ENCODE peak calls at places on chromosomes 3 and 15, in nine cellular contexts. Y is CD8-positive, alpha-beta memory T cell; Q is lower lobe of right lung; S is neuronal stem cell; I is CD8-positive, alpha-beta T cell; V is psoas muscle; D is GM06990; W is OCI-LY7; K is SK-N-MC. F is an unnamed sample.

GRCh38 chr15:38588672-38589071 is 24.1 kb upstream of the RASGRP1 start:
- DNase-seq in Y (no peak), Q (no peak), S (no peak), I (no peak), V (no peak), D (no peak), W (no peak), K (no peak), F (no peak)

GRCh38 chr3:23800731-23801130 is 5.0 kb upstream of the UBE2E1 start:
- DNase-seq in Y (no peak), Q (no peak), S (no peak), I (no peak), V (no peak), D (no peak), W (peak; percentile 69), K (no peak), F (no peak)

GRCh38 chr3:61545716-61546115 is 15.7 kb upstream of the PTPRG start:
- DNase-seq in Y (no peak), Q (no peak), S (no peak), I (no peak), V (no peak), D (no peak), W (no peak), K (no peak), F (no peak)

GRCh38 chr15:41904487-41905359 is 10.9 kb upstream of the SPTBN5 start:
- DNase-seq in Y (peak; percentile 81), Q (no peak), S (peak; percentile 69), I (peak; percentile 50), V (no peak), D (no peak), W (peak; percentile 69), K (peak; percentile 20), F (peak; percentile 53)

GRCh38 chr15:35921051-35921450 is 375.1 kb upstream of the DPH6 start:
- DNase-seq in Y (no peak), Q (no peak), S (no peak), I (no peak), V (no peak), D (no peak), W (no peak), K (no peak), F (no peak)

GRCh38 chr3:172550347-172550943 is 27.2 kb upstream of the TNFSF10 start:
- DNase-seq in Y (no peak), Q (no peak), S (no peak), I (no peak), V (no peak), D (no peak), W (no peak), K (no peak), F (no peak)

GRCh38 chr3:128763967-128764366 is 38.0 kb downstream of the RAB7A start:
- DNase-seq in Y (no peak), Q (no peak), S (no peak), I (no peak), V (peak; percentile 71), D (no peak), W (no peak), K (no peak), F (no peak)

GRCh38 chr3:100042144-100042543 is 72.2 kb downstream of the FILIP1L start:
- DNase-seq in Y (no peak), Q (no peak), S (no peak), I (no peak), V (no peak), D (no peak), W (no peak), K (no peak), F (no peak)

GRCh38 chr3:132029182-132029902 is 5.5 kb downstream of the CPNE4 start:
- DNase-seq in Y (peak; percentile 48), Q (peak; percentile 86), S (peak; percentile 83), I (no peak), V (peak; percentile 83), D (peak; percentile 32), W (peak; percentile 63), K (peak; percentile 77), F (no peak)

GRCh38 chr3:71397046-71397445 is 186.5 kb downstream of the FOXP1 start:
- DNase-seq in Y (no peak), Q (no peak), S (no peak), I (no peak), V (no peak), D (no peak), W (peak; percentile 42), K (no peak), F (no peak)

GRCh38 chr15:68820205-68820588 is 498 bp downstream of the ANP32A start:
- DNase-seq in Y (peak; percentile 76), Q (peak; percentile 73), S (no peak), I (peak; percentile 29), V (peak; percentile 79), D (peak; percentile 79), W (peak; percentile 67), K (no peak), F (peak; percentile 41)

GRCh38 chr15:65885668-65886218 is 16.5 kb downstream of the RAB11A start:
- DNase-seq in Y (no peak), Q (no peak), S (no peak), I (no peak), V (no peak), D (no peak), W (no peak), K (no peak), F (no peak)
- H3K36me3 ChIP-seq in Y (no peaks in the 10 kb centered on the region), Q (peaks cover 95% of the 10 kb centered on the region), S (peaks cover 4% of the 10 kb centered on the region), I (no peaks in the 10 kb centered on the region), V (peaks cover 5% of the 10 kb centered on the region), D (peaks cover 1% of the 10 kb centered on the region), W (peaks cover 96% of the 10 kb centered on the region), K (peaks cover 65% of the 10 kb centered on the region), F (peaks cover 21% of the 10 kb centered on the region)

DNA sequence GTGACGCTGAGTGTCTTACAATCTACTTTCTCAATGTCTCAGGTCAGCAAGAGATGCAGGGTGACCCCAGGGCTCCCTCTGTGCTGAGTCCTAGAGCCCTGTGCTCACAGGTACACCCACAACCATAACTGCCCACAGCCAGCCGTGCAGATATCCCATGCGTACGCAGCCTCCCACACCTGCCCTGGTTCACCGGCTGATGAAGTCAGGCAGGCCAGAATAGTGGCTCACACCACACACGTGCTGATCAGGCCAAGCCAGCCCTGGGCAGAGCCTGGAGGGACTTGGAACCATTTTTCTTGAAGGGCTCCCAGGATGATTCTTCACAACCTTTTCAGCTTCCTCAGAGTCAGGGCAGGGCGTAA is 63.6 kb upstream of the RPL32 start:
- DNase-seq in Y (no peak), Q (peak; percentile 30), S (no peak), I (no peak), V (peak; percentile 28), D (no peak), W (no peak), K (no peak), F (no peak)
- H3K36me3 ChIP-seq in Y (peaks cover 29% of the 10 kb centered on the region), Q (peaks cover 95% of the 10 kb centered on the region), S (peaks cover 41% of the 10 kb centered on the region), I (peaks cover 63% of the 10 kb centered on the region), V (no peaks in the 10 kb centered on the region), D (peaks cover 51% of the 10 kb centered on the region), W (peaks cover 74% of the 10 kb centered on the region), K (no peaks in the 10 kb centered on the region), F (peaks cover 97% of the 10 kb centered on the region)

GRCh38 chr3:12612514-12613226 is 51.2 kb downstream of the RAF1 start:
- DNase-seq in Y (no peak), Q (no peak), S (no peak), I (no peak), V (no peak), D (no peak), W (no peak), K (no peak), F (no peak)
- H3K36me3 ChIP-seq in Y (peaks cover 25% of the 10 kb centered on the region), Q (peaks cover 72% of the 10 kb centered on the region), S (peaks cover 20% of the 10 kb centered on the region), I (peaks cover 11% of the 10 kb centered on the region), V (peaks cover 6% of the 10 kb centered on the region), D (peaks cover 2% of the 10 kb centered on the region), W (peaks cover 86% of the 10 kb centered on the region), K (peaks cover 13% of the 10 kb centered on the region), F (peaks cover 51% of the 10 kb centered on the region)

GRCh38 chr3:5170975-5171374 is 16.5 kb upstream of the EDEM1 start:
- DNase-seq in Y (no peak), Q (no peak), S (no peak), I (no peak), V (no peak), D (no peak), W (no peak), K (no peak), F (no peak)
- H3K36me3 ChIP-seq in Y (peaks cover 23% of the 10 kb centered on the region), Q (peaks cover 53% of the 10 kb centered on the region), S (peaks cover 7% of the 10 kb centered on the region), I (peaks cover 32% of the 10 kb centered on the region), V (peaks cover 4% of the 10 kb centered on the region), D (peaks cover 6% of the 10 kb centered on the region), W (peaks cover 59% of the 10 kb centered on the region), K (peaks cover 8% of the 10 kb centered on the region), F (peaks cover 43% of the 10 kb centered on the region)

DNA sequence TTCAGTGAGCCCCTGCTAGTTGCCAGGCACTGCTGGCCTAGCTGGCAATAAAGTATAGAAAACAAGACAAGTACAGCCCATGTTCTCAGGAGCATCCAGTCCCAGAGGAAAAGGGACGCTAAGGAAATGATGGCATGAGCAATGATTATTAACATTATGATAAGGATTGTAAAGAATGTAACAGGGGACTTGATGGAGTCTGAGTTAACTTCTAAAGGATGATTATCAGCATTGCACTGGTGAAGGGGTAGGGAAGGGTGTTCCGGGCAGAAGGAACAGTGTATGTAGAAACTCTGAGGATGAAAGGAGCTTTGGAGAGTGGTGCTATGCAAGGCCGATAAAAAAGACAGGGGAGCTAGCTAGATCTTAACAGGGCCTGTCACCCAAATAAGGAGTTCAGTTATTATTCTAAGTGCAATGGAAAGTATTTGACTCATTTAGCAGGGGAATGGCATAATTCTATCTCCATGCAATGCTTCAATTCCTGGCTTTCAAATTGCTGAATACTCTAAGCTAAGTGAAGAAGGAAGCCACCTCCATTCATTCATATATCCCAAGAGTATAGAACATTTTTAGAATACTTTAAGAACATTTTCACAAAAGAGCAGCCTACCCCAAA is 258.2 kb upstream of the STT3B start:
- DNase-seq in Y (no peak), Q (no peak), S (no peak), I (no peak), V (no peak), D (no peak), W (no peak), K (no peak), F (no peak)
- H3K36me3 ChIP-seq in Y (no peaks in the 10 kb centered on the region), Q (no peaks in the 10 kb centered on the region), S (no peaks in the 10 kb centered on the region), I (no peaks in the 10 kb centered on the region), V (no peaks in the 10 kb centered on the region), D (no peaks in the 10 kb centered on the region), W (no peaks in the 10 kb centered on the region), K (no peaks in the 10 kb centered on the region), F (no peaks in the 10 kb centered on the region)

GRCh38 chr3:177881330-177881729 is 654.9 kb upstream of the KCNMB2 start:
- DNase-seq in Y (no peak), Q (no peak), S (no peak), I (no peak), V (no peak), D (no peak), W (no peak), K (no peak), F (no peak)
- H3K36me3 ChIP-seq in Y (no peaks in the 10 kb centered on the region), Q (no peaks in the 10 kb centered on the region), S (no peaks in the 10 kb centered on the region), I (no peaks in the 10 kb centered on the region), V (no peaks in the 10 kb centered on the region), D (no peaks in the 10 kb centered on the region), W (no peaks in the 10 kb centered on the region), K (no peaks in the 10 kb centered on the region), F (no peaks in the 10 kb centered on the region)

GRCh38 chr3:109155828-109156227 is 19.3 kb downstream of the C3orf85 start:
- DNase-seq in Y (no peak), Q (no peak), S (no peak), I (no peak), V (no peak), D (no peak), W (no peak), K (no peak), F (no peak)

GRCh38 chr3:109165905-109166304 is 29.4 kb downstream of the C3orf85 start:
- DNase-seq in Y (no peak), Q (no peak), S (no peak), I (no peak), V (no peak), D (no peak), W (no peak), K (no peak), F (no peak)

GRCh38 chr3:109161487-109162108 is 25.1 kb downstream of the C3orf85 start:
- DNase-seq in Y (no peak), Q (no peak), S (no peak), I (no peak), V (no peak), D (no peak), W (no peak), K (no peak), F (no peak)
- H3K36me3 ChIP-seq in Y (no peaks in the 10 kb centered on the region), Q (no peaks in the 10 kb centered on the region), S (no peaks in the 10 kb centered on the region), I (no peaks in the 10 kb centered on the region), V (no peaks in the 10 kb centered on the region), D (no peaks in the 10 kb centered on the region), W (no peaks in the 10 kb centered on the region), K (no peaks in the 10 kb centered on the region), F (no peaks in the 10 kb centered on the region)